ENCODE peak calls at places on chromosomes 4 and X, in seven cellular contexts. One of them, this sample, is unnamed.

GRCh38 chrX:8289523-8289922 is 118.5 kb upstream of the VCX2 start:
- DNase-seq in SJSA1: no peak
- DNase-seq in osteoblast: no peak
- DNase-seq in RPMI8226: no peak
- DNase-seq in HEK293T: no peak
- DNase-seq in ureter: no peak
- DNase-seq in iris pigment epithelial cell: no peak
- DNase-seq in this sample: no peak

GRCh38 chrX:37926700-37927099 is 79.3 kb upstream of the DYNLT3 start:
- DNase-seq in SJSA1: no peak
- DNase-seq in osteoblast: no peak
- DNase-seq in RPMI8226: peak; percentile 8
- DNase-seq in HEK293T: peak; percentile 46
- DNase-seq in ureter: no peak
- DNase-seq in iris pigment epithelial cell: peak; percentile 40
- DNase-seq in this sample: peak; percentile 1

GRCh38 chr4:97457253-97457652 is 686.0 kb downstream of the STPG2 start:
- DNase-seq in SJSA1: no peak
- DNase-seq in osteoblast: no peak
- DNase-seq in RPMI8226: no peak
- DNase-seq in HEK293T: no peak
- DNase-seq in ureter: no peak
- DNase-seq in iris pigment epithelial cell: no peak
- DNase-seq in this sample: no peak

GRCh38 chr4:76022031-76022430 is 1.3 kb downstream of the CXCL10 start:
- DNase-seq in SJSA1: no peak
- DNase-seq in osteoblast: no peak
- DNase-seq in RPMI8226: no peak
- DNase-seq in HEK293T: no peak
- DNase-seq in ureter: no peak
- DNase-seq in iris pigment epithelial cell: no peak
- DNase-seq in this sample: no peak

GRCh38 chr4:110704748-110705439 is 82.0 kb upstream of the PITX2 start:
- DNase-seq in SJSA1: no peak
- DNase-seq in osteoblast: no peak
- DNase-seq in RPMI8226: peak; percentile 6
- DNase-seq in HEK293T: no peak
- DNase-seq in ureter: no peak
- DNase-seq in iris pigment epithelial cell: no peak
- DNase-seq in this sample: no peak

GRCh38 chrX:41722220-41722619 is 1.8 kb upstream of the GPR82 start:
- DNase-seq in SJSA1: no peak
- DNase-seq in osteoblast: no peak
- DNase-seq in RPMI8226: no peak
- DNase-seq in HEK293T: no peak
- DNase-seq in ureter: no peak
- DNase-seq in iris pigment epithelial cell: no peak
- DNase-seq in this sample: no peak

GRCh38 chr4:21709761-21710160 is 238.8 kb downstream of the KCNIP4 start:
- DNase-seq in SJSA1: no peak
- DNase-seq in osteoblast: peak; percentile 15
- DNase-seq in RPMI8226: no peak
- DNase-seq in HEK293T: no peak
- DNase-seq in ureter: no peak
- DNase-seq in iris pigment epithelial cell: no peak
- DNase-seq in this sample: no peak

GRCh38 chrX:94742772-94743171 is 1068.8 kb downstream of the FAM133A start:
- DNase-seq in SJSA1: no peak
- DNase-seq in osteoblast: no peak
- DNase-seq in RPMI8226: no peak
- DNase-seq in HEK293T: no peak
- DNase-seq in ureter: no peak
- DNase-seq in iris pigment epithelial cell: no peak
- DNase-seq in this sample: no peak

GRCh38 chrX:135596495-135596894 is 76.0 kb downstream of the INTS6L start:
- DNase-seq in SJSA1: peak; percentile 44
- DNase-seq in osteoblast: no peak
- DNase-seq in RPMI8226: peak; percentile 65
- DNase-seq in HEK293T: peak; percentile 75
- DNase-seq in ureter: no peak
- DNase-seq in iris pigment epithelial cell: peak; percentile 8
- DNase-seq in this sample: peak; percentile 35

GRCh38 chr4:169305651-169306050 is 34.9 kb upstream of the SH3RF1 start:
- DNase-seq in SJSA1: no peak
- DNase-seq in osteoblast: no peak
- DNase-seq in RPMI8226: no peak
- DNase-seq in HEK293T: no peak
- DNase-seq in ureter: no peak
- DNase-seq in iris pigment epithelial cell: peak; percentile 31
- DNase-seq in this sample: no peak

GRCh38 chrX:143945171-143945570 is 61.3 kb downstream of the UBE2NL start:
- DNase-seq in SJSA1: no peak
- DNase-seq in osteoblast: no peak
- DNase-seq in RPMI8226: no peak
- DNase-seq in HEK293T: no peak
- DNase-seq in ureter: no peak
- DNase-seq in iris pigment epithelial cell: no peak
- DNase-seq in this sample: no peak

GRCh38 chr4:122759639-122760310 is 27.3 kb downstream of the BBS12 start:
- DNase-seq in SJSA1: no peak
- DNase-seq in osteoblast: peak; percentile 10
- DNase-seq in RPMI8226: no peak
- DNase-seq in HEK293T: no peak
- DNase-seq in ureter: no peak
- DNase-seq in iris pigment epithelial cell: no peak
- DNase-seq in this sample: peak; percentile 30

GRCh38 chrX:110417128-110417527 is 58.5 kb downstream of the RTL9 start:
- DNase-seq in SJSA1: no peak
- DNase-seq in osteoblast: no peak
- DNase-seq in RPMI8226: no peak
- DNase-seq in HEK293T: no peak
- DNase-seq in ureter: no peak
- DNase-seq in iris pigment epithelial cell: no peak
- DNase-seq in this sample: no peak

GRCh38 chrX:155880586-155881157 is 473 bp upstream of the VAMP7 start:
- DNase-seq in SJSA1: no peak
- DNase-seq in osteoblast: no peak
- DNase-seq in RPMI8226: no peak
- DNase-seq in HEK293T: peak; percentile 12
- DNase-seq in ureter: no peak
- DNase-seq in iris pigment epithelial cell: peak; percentile 28
- DNase-seq in this sample: no peak

GRCh38 chr4:183659919-183660318 is 826 bp downstream of the TRAPPC11 start:
- DNase-seq in SJSA1: no peak
- DNase-seq in osteoblast: peak; percentile 66
- DNase-seq in RPMI8226: no peak
- DNase-seq in HEK293T: no peak
- DNase-seq in ureter: no peak
- DNase-seq in iris pigment epithelial cell: peak; percentile 9
- DNase-seq in this sample: no peak

GRCh38 chr4:1675136-1675801 is 8.8 kb downstream of the FAM53A start:
- DNase-seq in SJSA1: no peak
- DNase-seq in osteoblast: peak; percentile 48
- DNase-seq in RPMI8226: no peak
- DNase-seq in HEK293T: no peak
- DNase-seq in ureter: no peak
- DNase-seq in iris pigment epithelial cell: no peak
- DNase-seq in this sample: no peak